ENCODE peak calls at places on chromosomes 1 and 21, in nine cellular contexts. O, G, X, C, R, W, L, K and D are unnamed samples.

GRCh38 chr1:75198761-75199160 is 64.6 kb downstream of the LHX8 start:
- DNase-seq in O (no peak), G (no peak), X (no peak), C (no peak), R (no peak), W (peak), L (no peak), K (no peak), D (no peak)

GRCh38 chr21:42564561-42564971 is 50.9 kb downstream of the SLC37A1 start:
- DNase-seq in O (no peak), G (no peak), X (no peak), C (peak), R (no peak), W (no peak), L (no peak), K (no peak), D (no peak)

GRCh38 chr1:160114085-160114484 is 1.5 kb upstream of the ATP1A2 start:
- DNase-seq in O (no peak), G (no peak), X (no peak), C (no peak), R (no peak), W (no peak), L (no peak), K (no peak), D (no peak)

GRCh38 chr1:212470059-212470458 is 37.3 kb downstream of the NENF start:
- DNase-seq in O (peak), G (peak), X (peak), C (peak), R (peak), W (peak), L (peak), K (peak), D (no peak)

GRCh38 chr21:37855568-37856391 is 60.5 kb downstream of the KCNJ6 start:
- DNase-seq in O (no peak), G (no peak), X (no peak), C (no peak), R (no peak), W (no peak), L (no peak), K (no peak), D (no peak)

GRCh38 chr1:38872401-38873026 is 634 bp downstream of the MYCBP start:
- DNase-seq in O (no peak), G (no peak), X (no peak), C (no peak), R (no peak), W (no peak), L (peak), K (peak), D (peak)

GRCh38 chr21:45972353-45972715 is 9.2 kb upstream of the COL6A1 start:
- DNase-seq in O (no peak), G (peak), X (no peak), C (peak), R (no peak), W (no peak), L (no peak), K (no peak), D (no peak)

GRCh38 chr1:180507826-180508724 is 5.7 kb upstream of the ACBD6 start:
- DNase-seq in O (no peak), G (no peak), X (no peak), C (no peak), R (no peak), W (peak), L (no peak), K (no peak), D (peak)

GRCh38 chr1:36913523-36914060 is 120.7 kb downstream of the GRIK3 start:
- DNase-seq in O (no peak), G (no peak), X (no peak), C (no peak), R (no peak), W (no peak), L (no peak), K (no peak), D (no peak)

GRCh38 chr1:15739745-15740144 is 2.6 kb upstream of the TMEM82 start:
- DNase-seq in O (no peak), G (no peak), X (no peak), C (no peak), R (no peak), W (no peak), L (no peak), K (no peak), D (no peak)

GRCh38 chr21:34174470-34174869 is 101.1 kb downstream of the MRPS6 start:
- DNase-seq in O (no peak), G (no peak), X (no peak), C (no peak), R (no peak), W (no peak), L (no peak), K (no peak), D (no peak)

GRCh38 chr1:243850013-243850367 is at the start of gene AKT3:
- DNase-seq in O (no peak), G (no peak), X (no peak), C (no peak), R (no peak), W (no peak), L (peak), K (no peak), D (no peak)

GRCh38 chr1:167904641-167905040 is 9.3 kb downstream of the ADCY10 start:
- DNase-seq in O (no peak), G (no peak), X (no peak), C (no peak), R (no peak), W (peak), L (no peak), K (no peak), D (no peak)

GRCh38 chr1:170669586-170670332 is 5.8 kb downstream of the PRRX1 start:
- DNase-seq in O (no peak), G (no peak), X (no peak), C (no peak), R (no peak), W (no peak), L (no peak), K (no peak), D (no peak)

GRCh38 chr1:167645625-167646410 is 15.8 kb downstream of the RCSD1 start:
- DNase-seq in O (no peak), G (no peak), X (no peak), C (no peak), R (no peak), W (no peak), L (no peak), K (no peak), D (no peak)

GRCh38 chr1:186208405-186209129 is 166.5 kb downstream of the TPR start:
- DNase-seq in O (no peak), G (no peak), X (no peak), C (no peak), R (no peak), W (no peak), L (no peak), K (no peak), D (no peak)

GRCh38 chr1:234977891-234978396 is 150.7 kb downstream of the TOMM20 start:
- DNase-seq in O (no peak), G (no peak), X (no peak), C (no peak), R (no peak), W (peak), L (no peak), K (no peak), D (peak)

GRCh38 chr1:117146570-117147340 is 25.2 kb upstream of the TRIM45 start:
- DNase-seq in O (no peak), G (no peak), X (no peak), C (no peak), R (peak), W (peak), L (no peak), K (peak), D (no peak)

GRCh38 chr1:228397454-228397786 is 9.2 kb downstream of the TRIM11 start:
- DNase-seq in O (no peak), G (no peak), X (no peak), C (no peak), R (no peak), W (no peak), L (no peak), K (no peak), D (no peak)

GRCh38 chr1:242515555-242515954 is 8.9 kb downstream of the PLD5 start:
- DNase-seq in O (no peak), G (no peak), X (no peak), C (no peak), R (no peak), W (no peak), L (no peak), K (no peak), D (no peak)

DNA sequence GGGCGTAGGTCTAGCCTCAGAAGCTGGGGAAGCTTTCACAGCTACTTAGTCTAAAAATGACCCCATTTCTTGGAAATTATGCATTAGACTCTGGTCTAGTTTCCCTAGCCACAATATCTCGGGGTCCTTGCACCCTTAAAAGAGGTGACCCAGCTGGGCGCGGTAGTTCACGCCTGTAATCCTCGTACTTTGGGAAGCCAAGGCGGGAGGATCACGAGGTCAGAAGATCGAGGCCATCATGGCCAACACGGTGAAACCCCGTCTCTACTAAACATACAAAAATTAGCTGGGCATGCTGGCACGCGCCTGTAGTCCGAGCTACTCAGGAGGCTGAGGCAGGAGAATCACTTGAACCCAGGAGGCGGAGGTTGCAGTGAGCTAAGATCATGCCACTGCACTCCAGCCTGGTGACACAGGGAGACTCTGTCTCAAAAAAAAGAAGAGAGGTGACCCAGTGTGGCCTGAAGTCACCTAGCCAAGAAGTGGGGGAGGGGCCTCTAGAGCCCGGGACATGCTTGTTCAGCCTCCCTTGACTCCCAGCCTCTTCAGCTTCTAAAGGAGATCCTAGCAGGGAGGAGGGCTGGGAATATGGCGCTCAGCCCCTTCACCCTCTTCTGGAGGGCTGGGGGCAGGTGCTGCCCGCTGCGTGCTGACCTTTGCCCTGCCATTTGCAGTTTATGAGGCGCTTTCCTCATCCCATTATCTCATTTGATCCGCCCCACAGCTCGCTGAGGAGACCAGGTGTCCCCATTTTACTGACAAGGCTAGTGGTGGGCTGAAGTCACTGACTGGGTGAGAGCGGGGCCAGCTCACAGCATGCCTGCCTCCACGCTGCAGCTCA is 7.2 kb downstream of the ELF3 start:
- DNase-seq in O (no peak), G (peak), X (no peak), C (no peak), R (peak), W (peak), L (no peak), K (peak), D (no peak)
- TF ChIP-seq POLR2A in O (no peak), G (peak), X (no peak), C (no peak), R (no peak), W (peak), L (no peak), K (peak), D (no peak)

DNA sequence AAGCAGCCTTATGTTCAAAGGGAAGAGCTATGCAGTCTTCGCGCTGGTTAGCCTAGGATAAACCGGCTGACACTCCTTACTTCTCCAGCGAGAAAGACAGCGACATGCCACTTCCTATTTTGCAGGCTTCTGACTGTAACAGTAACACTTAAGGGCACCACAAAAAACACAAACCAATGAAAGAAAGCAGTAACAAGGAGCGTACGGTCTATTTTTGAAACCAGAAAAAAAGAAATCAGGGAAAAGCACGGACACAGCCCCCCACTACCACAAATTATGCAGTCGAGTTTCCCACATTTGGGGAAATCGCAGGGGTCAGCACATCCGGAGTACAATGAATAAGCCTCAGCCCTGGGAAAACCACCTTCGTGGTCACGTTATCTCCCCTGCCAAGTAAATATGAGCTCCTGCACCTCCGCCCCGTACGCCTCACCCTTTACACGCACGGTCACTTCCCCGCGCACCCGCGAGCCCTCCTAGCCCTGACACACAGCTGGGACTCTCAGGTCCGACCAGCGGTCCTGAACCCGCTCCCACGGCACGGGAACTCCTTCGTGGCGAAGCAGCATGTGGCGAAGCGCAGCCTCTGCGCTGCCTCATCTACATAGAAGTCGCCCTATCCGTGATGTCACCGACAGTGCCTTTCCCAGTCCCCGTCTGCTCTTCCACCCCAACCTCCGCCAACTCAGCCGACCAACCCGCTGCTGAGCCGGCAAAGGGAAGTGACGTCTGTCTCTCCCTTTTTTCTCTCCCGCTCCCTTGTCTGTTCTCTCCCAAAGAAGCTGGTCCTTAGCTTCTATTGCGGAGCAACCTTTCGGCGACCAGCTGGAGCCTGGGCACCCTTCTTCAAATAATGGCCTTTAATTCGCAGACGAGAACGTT is 40.9 kb upstream of the PPIAL4F start:
- DNase-seq in O (peak), G (peak), X (no peak), C (peak), R (peak), W (peak), L (peak), K (peak), D (no peak)
- TF ChIP-seq POLR2A in O (peak), G (peak), X (no peak), C (no peak), R (peak), W (peak), L (peak), K (peak), D (peak)

GRCh38 chr1:207321790-207322530 is 482 bp downstream of the CD55 start:
- DNase-seq in O (peak), G (no peak), X (no peak), C (no peak), R (no peak), W (peak), L (no peak), K (no peak), D (peak)
- TF ChIP-seq POLR2A in O (no peak), G (no peak), X (no peak), C (no peak), R (no peak), W (no peak), L (no peak), K (no peak), D (peak)

DNA sequence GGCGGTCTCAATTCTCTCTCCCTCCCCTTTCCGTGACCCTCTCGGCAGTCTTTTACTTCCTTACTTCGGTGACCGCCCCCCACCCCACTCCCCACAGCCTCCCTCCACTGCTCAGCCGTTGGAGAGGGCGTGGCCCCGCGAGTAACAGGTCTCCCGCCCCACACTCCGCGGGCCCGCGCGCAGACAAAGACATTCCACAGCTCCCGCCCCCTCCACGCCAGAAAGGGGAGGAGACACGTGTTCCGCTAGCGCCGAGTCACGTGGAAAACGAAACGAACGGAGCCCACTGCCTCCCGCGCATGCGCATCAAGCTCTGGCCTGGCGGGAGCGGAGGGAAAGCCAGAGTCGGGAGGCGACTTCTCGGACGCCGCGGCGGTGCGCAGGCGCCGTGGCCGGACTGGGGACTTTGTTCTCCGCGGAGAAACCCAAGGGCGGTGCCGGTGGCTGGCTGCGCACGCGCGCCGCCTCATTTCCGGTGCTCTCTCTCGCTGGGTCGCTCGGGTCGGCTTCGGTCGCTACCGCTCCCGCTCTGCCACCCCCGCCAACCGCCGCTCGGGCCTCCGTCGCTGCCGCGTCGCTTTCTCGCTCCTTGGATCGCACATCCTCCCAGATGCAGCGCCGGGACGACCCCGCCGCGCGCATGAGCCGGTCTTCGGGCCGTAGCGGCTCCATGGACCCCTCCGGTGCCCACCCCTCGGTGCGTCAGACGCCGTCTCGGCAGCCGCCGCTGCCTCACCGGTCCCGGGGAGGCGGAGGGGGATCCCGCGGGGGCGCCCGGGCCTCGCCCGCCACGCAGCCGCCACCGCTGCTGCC is at the start of gene KHDRBS1:
- DNase-seq in O (peak), G (peak), X (peak), C (peak), R (peak), W (peak), L (peak), K (peak), D (peak)
- TF ChIP-seq POLR2A in O (peak), G (peak), X (peak), C (peak), R (peak), W (peak), L (peak), K (peak), D (peak)

GRCh38 chr1:157105988-157106812 is 6.6 kb upstream of the ETV3L start:
- DNase-seq in O (no peak), G (no peak), X (no peak), C (no peak), R (no peak), W (peak), L (peak), K (peak), D (no peak)

GRCh38 chr1:157103283-157103682 is 3.7 kb upstream of the ETV3L start:
- DNase-seq in O (no peak), G (no peak), X (no peak), C (no peak), R (no peak), W (no peak), L (no peak), K (no peak), D (no peak)

GRCh38 chr1:157106813-157107189 is 7.2 kb upstream of the ETV3L start:
- DNase-seq in O (no peak), G (no peak), X (no peak), C (no peak), R (no peak), W (no peak), L (no peak), K (no peak), D (no peak)

GRCh38 chr1:157105298-157105987 is 5.8 kb upstream of the ETV3L start:
- DNase-seq in O (no peak), G (no peak), X (no peak), C (no peak), R (no peak), W (no peak), L (no peak), K (no peak), D (no peak)

DNA sequence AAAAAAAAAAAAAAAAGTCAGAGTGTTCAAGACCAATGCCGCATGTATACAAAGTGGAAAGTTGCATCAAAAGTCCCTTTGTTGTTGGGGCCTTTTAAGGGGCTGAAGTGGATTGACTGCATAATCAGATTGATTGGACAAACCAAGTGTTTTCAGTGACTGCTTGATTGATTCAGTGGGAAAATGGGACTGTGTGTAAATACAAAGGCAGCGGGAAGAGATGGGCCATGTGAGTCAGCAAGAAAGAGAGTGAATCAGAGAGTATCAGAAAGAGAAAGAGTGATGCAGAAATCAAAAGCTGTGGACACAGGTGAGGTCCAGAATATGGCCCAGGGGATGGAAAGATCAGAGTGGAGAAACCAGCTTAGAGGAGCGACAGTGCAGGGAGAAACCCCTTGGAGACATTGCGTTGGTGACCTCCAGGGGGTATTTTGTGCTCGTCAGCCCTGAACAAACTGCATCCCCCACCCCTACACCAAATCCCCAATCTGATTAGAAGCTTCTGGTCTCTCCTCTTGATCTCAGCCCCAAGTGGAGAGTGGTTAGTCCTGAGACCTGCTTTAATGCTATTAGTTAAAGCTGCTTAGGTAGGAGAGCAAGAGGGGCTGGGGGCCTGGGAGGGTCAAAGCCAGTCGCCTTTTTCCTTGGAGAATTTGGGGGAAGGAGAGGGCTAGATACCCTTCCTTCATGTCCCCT is 5.1 kb upstream of the ETV3L start:
- DNase-seq in O (no peak), G (no peak), X (no peak), C (no peak), R (no peak), W (peak), L (no peak), K (no peak), D (no peak)
- TF ChIP-seq POLR2A in O (no peak), G (no peak), X (no peak), C (no peak), R (no peak), W (no peak), L (no peak), K (no peak), D (no peak)

GRCh38 chr1:91650764-91651163 is 150.1 kb downstream of the CDC7 start:
- DNase-seq in O (peak), G (no peak), X (no peak), C (peak), R (no peak), W (peak), L (peak), K (peak), D (no peak)
- TF ChIP-seq POLR2A in O (no peak), G (no peak), X (no peak), C (no peak), R (no peak), W (no peak), L (no peak), K (no peak), D (no peak)

DNA sequence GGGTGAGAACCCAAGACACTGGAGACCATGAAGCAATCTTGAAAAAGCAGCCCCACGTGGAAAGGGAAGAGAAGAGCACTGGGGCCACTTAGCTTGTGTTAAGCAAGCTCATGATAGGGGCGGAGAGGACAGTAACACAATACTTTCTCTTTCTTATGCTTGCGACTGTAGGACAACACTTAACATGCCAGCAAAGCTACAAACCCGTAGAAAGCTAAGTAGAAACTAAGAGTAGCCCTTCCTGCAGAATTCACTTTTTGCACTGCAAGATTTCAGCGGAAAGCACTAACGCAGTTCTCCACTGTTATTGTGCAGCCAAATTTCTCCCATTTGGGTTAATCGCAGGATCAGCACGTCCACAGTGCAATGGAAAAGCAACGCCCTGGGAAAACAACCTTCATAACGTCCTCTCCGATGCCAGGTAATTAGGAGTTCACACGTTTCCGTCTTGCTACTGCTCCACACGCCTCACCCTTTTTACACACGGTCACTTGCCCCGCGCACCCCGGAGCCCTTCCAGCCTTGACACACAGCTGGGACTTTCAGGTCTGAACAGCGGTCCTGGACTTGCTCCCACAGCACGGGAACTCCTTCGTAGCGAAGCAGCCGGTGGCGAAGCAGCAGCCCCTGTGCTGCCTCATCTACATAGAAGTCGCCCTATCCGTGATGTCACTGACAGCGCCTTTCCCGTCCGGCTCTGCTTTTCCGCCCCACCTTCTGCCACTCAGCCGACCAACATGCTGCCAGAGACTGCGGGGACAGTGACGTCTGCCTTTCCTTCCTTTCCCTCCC is 148.6 kb downstream of the PPIAL4G start:
- DNase-seq in O (peak), G (peak), X (peak), C (peak), R (peak), W (peak), L (peak), K (peak), D (peak)
- TF ChIP-seq POLR2A in O (peak), G (peak), X (peak), C (no peak), R (peak), W (peak), L (peak), K (peak), D (peak)